ENCODE peak calls at places on chromosomes 6 and 20, in six cellular contexts. One of them, this sample, is unnamed.

GRCh38 chr6:37783831-37784584 is 35.5 kb upstream of the ZFAND3 start:
- DNase-seq in progenitor cell of endocrine pancreas: no peak
- DNase-seq in MM.1S: no peak
- DNase-seq in OCI-LY7: no peak
- DNase-seq in GM10248: peak
- DNase-seq in heart left ventricle: no peak
- DNase-seq in this sample: peak

GRCh38 chr6:90295854-90296345 is 743 bp downstream of the BACH2 start:
- DNase-seq in MM.1S: peak
- DNase-seq in heart left ventricle: peak
- DNase-seq in progenitor cell of endocrine pancreas: peak
- DNase-seq in OCI-LY7: peak
- DNase-seq in GM10248: peak
- DNase-seq in this sample: peak

GRCh38 chr20:45949542-45950329 is 15.3 kb downstream of the PCIF1 start:
- DNase-seq in OCI-LY7: no peak
- DNase-seq in heart left ventricle: no peak
- DNase-seq in MM.1S: no peak
- DNase-seq in progenitor cell of endocrine pancreas: no peak
- DNase-seq in GM10248: no peak
- DNase-seq in this sample: no peak

GRCh38 chr6:113645576-113645970 is 211.6 kb upstream of the MARCKS start:
- DNase-seq in progenitor cell of endocrine pancreas: no peak
- DNase-seq in OCI-LY7: no peak
- DNase-seq in heart left ventricle: no peak
- DNase-seq in GM10248: no peak
- DNase-seq in MM.1S: no peak
- DNase-seq in this sample: no peak

GRCh38 chr6:7313505-7314165 is 636 bp upstream of the SSR1 start:
- DNase-seq in GM10248: no peak
- DNase-seq in MM.1S: no peak
- DNase-seq in OCI-LY7: no peak
- DNase-seq in progenitor cell of endocrine pancreas: no peak
- DNase-seq in heart left ventricle: no peak
- DNase-seq in this sample: no peak

GRCh38 chr6:170023620-170024521 is 267.0 kb downstream of the DLL1 start:
- DNase-seq in heart left ventricle: peak
- DNase-seq in OCI-LY7: no peak
- DNase-seq in GM10248: no peak
- DNase-seq in MM.1S: no peak
- DNase-seq in progenitor cell of endocrine pancreas: no peak
- DNase-seq in this sample: no peak

GRCh38 chr6:146240307-146240706 is 211.4 kb downstream of the GRM1 start:
- DNase-seq in heart left ventricle: no peak
- DNase-seq in progenitor cell of endocrine pancreas: no peak
- DNase-seq in OCI-LY7: no peak
- DNase-seq in MM.1S: no peak
- DNase-seq in GM10248: no peak
- DNase-seq in this sample: no peak

GRCh38 chr6:87257565-87257964 is 64.8 kb upstream of the SMIM8 start:
- DNase-seq in MM.1S: no peak
- DNase-seq in OCI-LY7: no peak
- DNase-seq in heart left ventricle: no peak
- DNase-seq in progenitor cell of endocrine pancreas: no peak
- DNase-seq in GM10248: no peak
- DNase-seq in this sample: no peak

GRCh38 chr6:125611573-125612399 is 137.6 kb upstream of the HEY2 start:
- DNase-seq in GM10248: no peak
- DNase-seq in MM.1S: no peak
- DNase-seq in progenitor cell of endocrine pancreas: no peak
- DNase-seq in OCI-LY7: no peak
- DNase-seq in heart left ventricle: peak
- DNase-seq in this sample: no peak

GRCh38 chr6:135002229-135002844 is 52.3 kb downstream of the HBS1L start:
- DNase-seq in MM.1S: peak
- DNase-seq in heart left ventricle: no peak
- DNase-seq in OCI-LY7: peak
- DNase-seq in GM10248: no peak
- DNase-seq in progenitor cell of endocrine pancreas: no peak
- DNase-seq in this sample: no peak

GRCh38 chr20:32516985-32517873 is 67.9 kb downstream of the NOL4L start:
- DNase-seq in progenitor cell of endocrine pancreas: no peak
- DNase-seq in MM.1S: no peak
- DNase-seq in heart left ventricle: peak
- DNase-seq in GM10248: no peak
- DNase-seq in OCI-LY7: no peak
- DNase-seq in this sample: no peak

GRCh38 chr20:60529149-60529548 is 570.9 kb downstream of the CDH26 start:
- DNase-seq in heart left ventricle: no peak
- DNase-seq in MM.1S: no peak
- DNase-seq in progenitor cell of endocrine pancreas: no peak
- DNase-seq in GM10248: no peak
- DNase-seq in OCI-LY7: no peak
- DNase-seq in this sample: no peak

GRCh38 chr20:61719691-61720347 is 345.9 kb downstream of the TAF4 start:
- DNase-seq in OCI-LY7: no peak
- DNase-seq in GM10248: no peak
- DNase-seq in heart left ventricle: no peak
- DNase-seq in MM.1S: no peak
- DNase-seq in progenitor cell of endocrine pancreas: no peak
- DNase-seq in this sample: no peak

GRCh38 chr20:10483691-10484090 is 48.6 kb downstream of the SLX4IP start:
- DNase-seq in heart left ventricle: no peak
- DNase-seq in GM10248: no peak
- DNase-seq in MM.1S: no peak
- DNase-seq in OCI-LY7: no peak
- DNase-seq in progenitor cell of endocrine pancreas: no peak
- DNase-seq in this sample: no peak

GRCh38 chr6:5525209-5525608 is 263.9 kb downstream of the FARS2 start:
- DNase-seq in MM.1S: no peak
- DNase-seq in heart left ventricle: no peak
- DNase-seq in OCI-LY7: no peak
- DNase-seq in progenitor cell of endocrine pancreas: no peak
- DNase-seq in GM10248: no peak
- DNase-seq in this sample: no peak

GRCh38 chr20:43749734-43750294 is 23.0 kb upstream of the GTSF1L start:
- DNase-seq in GM10248: peak
- DNase-seq in MM.1S: peak
- DNase-seq in OCI-LY7: peak
- DNase-seq in heart left ventricle: peak
- DNase-seq in progenitor cell of endocrine pancreas: peak
- DNase-seq in this sample: peak

GRCh38 chr6:136775548-136775947 is 16.7 kb downstream of the MAP3K5 start:
- DNase-seq in heart left ventricle: no peak
- DNase-seq in OCI-LY7: no peak
- DNase-seq in MM.1S: no peak
- DNase-seq in progenitor cell of endocrine pancreas: no peak
- DNase-seq in GM10248: no peak
- DNase-seq in this sample: no peak

GRCh38 chr6:15615837-15616236 is 47.0 kb downstream of the DTNBP1 start:
- DNase-seq in OCI-LY7: no peak
- DNase-seq in progenitor cell of endocrine pancreas: no peak
- DNase-seq in heart left ventricle: no peak
- DNase-seq in MM.1S: no peak
- DNase-seq in GM10248: peak
- DNase-seq in this sample: peak

GRCh38 chr6:21633511-21634109 is 40.1 kb downstream of the SOX4 start:
- DNase-seq in OCI-LY7: no peak
- DNase-seq in MM.1S: no peak
- DNase-seq in progenitor cell of endocrine pancreas: no peak
- DNase-seq in heart left ventricle: no peak
- DNase-seq in GM10248: no peak
- DNase-seq in this sample: no peak

GRCh38 chr6:40542175-40542764 is 44.9 kb downstream of the LRFN2 start:
- DNase-seq in MM.1S: no peak
- DNase-seq in OCI-LY7: no peak
- DNase-seq in GM10248: no peak
- DNase-seq in heart left ventricle: no peak
- DNase-seq in progenitor cell of endocrine pancreas: no peak
- DNase-seq in this sample: no peak

GRCh38 chr6:43835872-43836419 is 65.9 kb downstream of the VEGFA start:
- DNase-seq in heart left ventricle: no peak
- DNase-seq in GM10248: no peak
- DNase-seq in MM.1S: no peak
- DNase-seq in progenitor cell of endocrine pancreas: no peak
- DNase-seq in OCI-LY7: no peak
- DNase-seq in this sample: no peak

GRCh38 chr20:1920252-1920651 is 25.0 kb downstream of the SIRPA start:
- DNase-seq in heart left ventricle: no peak
- DNase-seq in OCI-LY7: no peak
- DNase-seq in MM.1S: no peak
- DNase-seq in GM10248: no peak
- DNase-seq in progenitor cell of endocrine pancreas: no peak
- DNase-seq in this sample: no peak

GRCh38 chr20:19095762-19096161 is 116.7 kb upstream of the SLC24A3 start:
- DNase-seq in progenitor cell of endocrine pancreas: no peak
- DNase-seq in MM.1S: no peak
- DNase-seq in GM10248: no peak
- DNase-seq in OCI-LY7: no peak
- DNase-seq in heart left ventricle: no peak
- DNase-seq in this sample: no peak

GRCh38 chr20:54190200-54190599 is 16.4 kb upstream of the CYP24A1 start:
- DNase-seq in GM10248: no peak
- DNase-seq in progenitor cell of endocrine pancreas: no peak
- DNase-seq in MM.1S: no peak
- DNase-seq in heart left ventricle: no peak
- DNase-seq in OCI-LY7: no peak
- DNase-seq in this sample: no peak

GRCh38 chr20:17481661-17482060 is 49.5 kb downstream of the BFSP1 start:
- DNase-seq in GM10248: no peak
- DNase-seq in OCI-LY7: no peak
- DNase-seq in progenitor cell of endocrine pancreas: no peak
- DNase-seq in MM.1S: no peak
- DNase-seq in heart left ventricle: no peak
- DNase-seq in this sample: no peak

DNA sequence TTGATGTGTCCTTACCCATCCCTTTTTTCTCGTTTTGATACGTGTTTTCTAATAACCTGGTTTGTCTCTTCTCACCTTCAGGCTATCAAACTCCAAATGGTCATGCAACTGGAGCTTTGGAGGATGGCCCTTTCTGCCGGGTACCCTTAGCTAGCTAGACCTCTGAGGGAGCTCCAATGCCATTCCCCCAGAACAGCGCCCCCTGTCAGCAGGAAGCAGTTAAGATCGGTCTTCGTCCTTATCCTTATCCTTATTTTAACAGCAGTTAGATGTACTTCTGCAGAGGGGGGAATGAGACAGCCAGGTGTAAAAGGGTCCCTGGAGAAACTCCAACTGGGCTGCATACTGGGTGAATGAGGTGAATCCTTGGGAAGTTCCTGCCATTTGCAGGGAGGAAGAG is 37.2 kb downstream of the SEL1L2 start:
- DNase-seq in MM.1S: no peak
- DNase-seq in GM10248: no peak
- DNase-seq in OCI-LY7: no peak
- DNase-seq in heart left ventricle: no peak
- DNase-seq in progenitor cell of endocrine pancreas: no peak
- DNase-seq in this sample: no peak
- TF ChIP-seq CTCF in MM.1S: peak
- TF ChIP-seq CTCF in GM10248: no peak
- TF ChIP-seq CTCF in OCI-LY7: peak
- TF ChIP-seq CTCF in heart left ventricle: no peak
- TF ChIP-seq CTCF in progenitor cell of endocrine pancreas: peak
- TF ChIP-seq CTCF in this sample: no peak

DNA sequence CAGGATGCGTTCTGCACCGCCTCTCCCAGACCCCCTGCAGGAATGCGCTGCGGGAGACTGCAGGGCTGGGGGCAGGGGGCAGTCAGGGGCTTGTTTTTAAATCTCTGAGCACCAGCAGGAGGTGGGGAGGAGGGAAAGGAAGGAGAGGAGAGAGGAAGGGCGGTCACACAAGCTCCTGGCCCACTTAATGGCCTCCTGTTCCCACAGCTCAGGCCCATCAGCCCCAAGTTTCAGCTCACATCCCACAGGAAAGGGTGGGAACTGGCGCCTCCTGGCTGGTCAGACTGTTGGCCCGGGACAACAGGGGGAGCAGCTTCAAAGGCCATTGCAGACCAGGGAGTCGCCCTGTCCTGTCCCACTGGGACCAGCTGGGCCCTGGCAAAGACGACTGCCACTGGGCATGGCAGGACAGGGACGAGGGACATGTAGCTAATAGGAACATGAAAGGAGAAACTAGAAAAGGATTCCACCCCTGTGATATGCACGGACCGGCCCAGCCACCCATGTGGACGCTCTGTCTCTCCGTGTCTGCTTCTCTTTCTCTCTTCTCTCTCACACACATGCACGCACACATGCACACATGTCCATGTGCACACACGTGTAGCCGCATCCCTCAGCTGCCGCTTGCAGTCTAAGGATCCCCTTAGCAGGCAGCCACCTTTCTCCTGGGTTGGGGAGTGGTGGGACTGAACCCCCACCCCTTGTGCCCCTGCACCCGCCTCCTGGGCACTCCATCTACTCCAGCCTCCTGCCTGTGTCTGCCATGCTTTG is 34.6 kb downstream of the TFEB start:
- DNase-seq in OCI-LY7: no peak
- DNase-seq in heart left ventricle: peak
- DNase-seq in progenitor cell of endocrine pancreas: no peak
- DNase-seq in GM10248: no peak
- DNase-seq in MM.1S: no peak
- DNase-seq in this sample: no peak
- TF ChIP-seq CTCF in OCI-LY7: no peak
- TF ChIP-seq CTCF in heart left ventricle: no peak
- TF ChIP-seq CTCF in progenitor cell of endocrine pancreas: no peak
- TF ChIP-seq CTCF in GM10248: no peak
- TF ChIP-seq CTCF in MM.1S: no peak
- TF ChIP-seq CTCF in this sample: no peak

GRCh38 chr20:49615401-49616153 is 47.6 kb upstream of the PTGIS start:
- DNase-seq in GM10248: no peak
- DNase-seq in MM.1S: no peak
- DNase-seq in progenitor cell of endocrine pancreas: no peak
- DNase-seq in heart left ventricle: peak
- DNase-seq in OCI-LY7: no peak
- DNase-seq in this sample: no peak
- TF ChIP-seq CTCF in GM10248: no peak
- TF ChIP-seq CTCF in MM.1S: no peak
- TF ChIP-seq CTCF in progenitor cell of endocrine pancreas: no peak
- TF ChIP-seq CTCF in heart left ventricle: no peak
- TF ChIP-seq CTCF in OCI-LY7: no peak
- TF ChIP-seq CTCF in this sample: no peak

DNA sequence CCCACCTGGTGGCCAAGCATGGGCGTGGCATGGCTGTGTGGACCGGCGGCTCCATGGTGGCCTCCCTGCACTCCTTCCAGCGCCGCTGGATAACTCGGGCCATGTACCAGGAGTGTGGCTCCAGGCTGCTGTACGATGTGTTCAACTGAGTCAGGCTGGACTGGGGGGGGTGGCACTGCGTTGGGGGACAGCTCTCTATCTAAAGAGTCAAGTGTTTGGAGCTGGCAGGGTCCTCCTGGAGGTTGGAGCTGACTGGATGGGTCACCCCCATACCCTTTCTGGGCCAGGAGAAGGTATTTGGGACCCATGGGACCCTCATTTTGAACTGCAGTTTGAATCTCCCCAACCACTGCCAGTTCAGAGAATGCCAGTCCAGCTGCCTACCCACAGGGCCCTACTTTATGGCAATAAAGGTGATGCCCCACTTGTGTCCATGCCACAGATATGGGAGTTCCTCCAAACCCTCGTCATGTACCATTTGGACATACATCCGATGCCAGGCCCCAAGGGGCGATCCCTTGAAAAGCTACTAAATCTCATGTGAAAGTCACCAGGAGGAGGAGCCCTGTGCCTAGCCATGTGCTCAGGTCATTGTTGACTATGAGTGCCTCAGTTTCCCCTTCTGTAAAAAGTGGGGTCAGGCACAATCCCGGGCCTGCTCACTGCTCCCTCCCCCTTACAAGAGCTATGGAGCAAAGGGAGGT is 1.5 kb downstream of the ACTL10 start:
- DNase-seq in OCI-LY7: peak
- DNase-seq in heart left ventricle: peak
- DNase-seq in GM10248: peak
- DNase-seq in progenitor cell of endocrine pancreas: peak
- DNase-seq in MM.1S: no peak
- DNase-seq in this sample: peak
- TF ChIP-seq CTCF in OCI-LY7: peak
- TF ChIP-seq CTCF in heart left ventricle: peak
- TF ChIP-seq CTCF in GM10248: peak
- TF ChIP-seq CTCF in progenitor cell of endocrine pancreas: no peak
- TF ChIP-seq CTCF in MM.1S: no peak
- TF ChIP-seq CTCF in this sample: peak